ENCODE peak calls at places on chromosomes 1 and 21, in seven cellular contexts. C is HepG2, L is HCT116, M is K562, I is GM12878, O is H1, U is SK-N-SH. V is an unnamed sample.

GRCh38 chr1:18631496-18632217 is 1.0 kb downstream of the PAX7 start:
- DNase-seq in C (no peak), L (no peak), M (no peak), I (no peak), O (no peak), U (peak; percentile 57), V (no peak)

GRCh38 chr1:9394010-9394409 is 101.3 kb downstream of the SPSB1 start:
- DNase-seq in C (no peak), L (no peak), M (no peak), I (no peak), O (no peak), U (no peak), V (no peak)

GRCh38 chr1:151681921-151682320 is 34.7 kb downstream of the CELF3 start:
- DNase-seq in C (no peak), L (no peak), M (no peak), I (no peak), O (no peak), U (no peak), V (no peak)

GRCh38 chr1:107057197-107058133 is 991 bp downstream of the PRMT6 start:
- DNase-seq in C (peak; percentile 6), L (no peak), M (peak; percentile 55), I (no peak), O (peak; percentile 21), U (peak; percentile 78), V (peak; percentile 4)

GRCh38 chr21:44884059-44884458 is 10.6 kb upstream of the PTTG1IP start:
- DNase-seq in C (no peak), L (no peak), M (no peak), I (no peak), O (no peak), U (no peak), V (no peak)

GRCh38 chr1:3746389-3746783 is 5.9 kb upstream of the CCDC27 start:
- DNase-seq in C (no peak), L (no peak), M (no peak), I (no peak), O (peak; percentile 27), U (no peak), V (no peak)

GRCh38 chr1:237740831-237741230 is 149.9 kb downstream of the ZP4 start:
- DNase-seq in C (no peak), L (no peak), M (no peak), I (no peak), O (no peak), U (no peak), V (no peak)

GRCh38 chr1:16392740-16393139 is 25.7 kb downstream of the SZRD1 start:
- DNase-seq in C (no peak), L (no peak), M (no peak), I (no peak), O (no peak), U (no peak), V (no peak)

GRCh38 chr1:81183157-81183952 is 617.4 kb upstream of the ADGRL2 start:
- DNase-seq in C (no peak), L (no peak), M (no peak), I (no peak), O (no peak), U (no peak), V (no peak)

GRCh38 chr1:32486463-32487113 is 21.7 kb downstream of the ZBTB8B start:
- DNase-seq in C (no peak), L (no peak), M (no peak), I (no peak), O (no peak), U (no peak), V (no peak)

GRCh38 chr1:3658231-3658615 is 5.9 kb downstream of the TP73 start:
- DNase-seq in C (no peak), L (no peak), M (no peak), I (no peak), O (no peak), U (no peak), V (no peak)

GRCh38 chr1:221742555-221743415 is 896 bp upstream of the DUSP10 start:
- DNase-seq in C (peak; percentile 54), L (peak; percentile 48), M (peak; percentile 80), I (no peak), O (peak; percentile 46), U (peak; percentile 83), V (no peak)
- TF ChIP-seq SIN3A in C (peak; percentile 40), L (peak; percentile 10), M (no peak), I (no peak), O (no peak), U (no peak), V (peak; percentile 44)

GRCh38 chr1:102434421-102434820 is 437.7 kb upstream of the OLFM3 start:
- DNase-seq in C (peak; percentile 52), L (peak; percentile 10), M (peak; percentile 3), I (no peak), O (peak; percentile 1), U (peak; percentile 28), V (peak; percentile 2)
- TF ChIP-seq CTCF in C (peak; percentile 82), L (peak; percentile 10), M (peak; percentile 43), I (peak; percentile 53), O (peak; percentile 14), U (peak; percentile 67), V (peak; percentile 50)

GRCh38 chr21:16588433-16588860 is 858.7 kb downstream of the USP25 start:
- DNase-seq in C (no peak), L (no peak), M (no peak), I (no peak), O (no peak), U (peak; percentile 76), V (peak; percentile 32)
- TF ChIP-seq SIN3A in C (no peak), L (no peak), M (no peak), I (no peak), O (peak; percentile 30), U (no peak), V (no peak)

GRCh38 chr1:93339171-93339697 is 6.5 kb upstream of the DR1 start:
- DNase-seq in C (no peak), L (no peak), M (no peak), I (no peak), O (no peak), U (no peak), V (no peak)
- TF ChIP-seq CTCF in C (no peak), L (no peak), M (no peak), I (no peak), O (no peak), U (no peak), V (no peak)

DNA sequence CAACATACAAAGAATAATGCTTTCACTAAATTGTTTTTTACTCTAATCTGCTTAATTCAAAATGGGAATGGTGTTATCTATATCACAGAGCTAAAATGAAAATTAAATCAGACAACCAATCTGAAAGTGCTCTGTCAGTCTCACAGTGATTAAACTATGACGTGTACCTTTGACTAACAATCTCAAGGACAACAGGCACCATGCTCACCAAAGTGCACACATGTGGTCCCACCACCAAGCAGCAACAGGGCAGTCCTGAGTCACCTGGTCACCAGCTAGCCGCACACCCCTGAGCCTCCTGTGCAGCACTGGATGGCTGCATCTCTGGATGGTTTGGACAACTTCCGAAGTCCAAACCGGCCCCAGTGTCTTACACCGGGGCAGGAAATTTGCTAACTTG is 54.5 kb upstream of the NADK start:
- DNase-seq in C (peak; percentile 79), L (no peak), M (no peak), I (no peak), O (no peak), U (peak; percentile 75), V (no peak)
- TF ChIP-seq SIN3A in C (no peak), L (no peak), M (no peak), I (no peak), O (no peak), U (no peak), V (no peak)

V was measured in Panc1.